ENCODE peak calls at places on chromosomes 1 and 21, in seven cellular contexts. One of them, this sample, is unnamed.

GRCh38 chr1:1540015-1540816 is at the start of gene TMEM240:
- DNase-seq in body of pancreas: peak; percentile 61
- DNase-seq in suprapubic skin: peak; percentile 86
- DNase-seq in Peyer's patch: peak; percentile 45
- DNase-seq in spleen: no peak
- DNase-seq in endothelial cell of umbilical vein: peak; percentile 73
- DNase-seq in transverse colon: peak; percentile 68
- DNase-seq in this sample: peak; percentile 85

GRCh38 chr1:199096601-199097000 is 457.8 kb downstream of the PTPRC start:
- DNase-seq in body of pancreas: no peak
- DNase-seq in suprapubic skin: no peak
- DNase-seq in Peyer's patch: no peak
- DNase-seq in spleen: no peak
- DNase-seq in endothelial cell of umbilical vein: no peak
- DNase-seq in transverse colon: no peak
- DNase-seq in this sample: no peak

GRCh38 chr1:24905355-24905978 is 24.6 kb downstream of the RUNX3 start:
- DNase-seq in body of pancreas: no peak
- DNase-seq in suprapubic skin: peak; percentile 51
- DNase-seq in Peyer's patch: peak; percentile 13
- DNase-seq in spleen: peak; percentile 69
- DNase-seq in endothelial cell of umbilical vein: no peak
- DNase-seq in transverse colon: peak; percentile 5
- DNase-seq in this sample: no peak

GRCh38 chr1:184212649-184213314 is 161.3 kb downstream of the TSEN15 start:
- DNase-seq in body of pancreas: no peak
- DNase-seq in suprapubic skin: no peak
- DNase-seq in Peyer's patch: no peak
- DNase-seq in spleen: no peak
- DNase-seq in endothelial cell of umbilical vein: no peak
- DNase-seq in transverse colon: no peak
- DNase-seq in this sample: peak; percentile 43

GRCh38 chr1:86779308-86780191 is 75.2 kb downstream of the SH3GLB1 start:
- DNase-seq in body of pancreas: no peak
- DNase-seq in suprapubic skin: no peak
- DNase-seq in Peyer's patch: no peak
- DNase-seq in spleen: no peak
- DNase-seq in endothelial cell of umbilical vein: peak; percentile 41
- DNase-seq in transverse colon: no peak
- DNase-seq in this sample: no peak

GRCh38 chr1:232334811-232335210 is 295.1 kb downstream of the SIPA1L2 start:
- DNase-seq in body of pancreas: no peak
- DNase-seq in suprapubic skin: no peak
- DNase-seq in Peyer's patch: no peak
- DNase-seq in spleen: no peak
- DNase-seq in endothelial cell of umbilical vein: no peak
- DNase-seq in transverse colon: no peak
- DNase-seq in this sample: no peak

GRCh38 chr1:54546651-54547348 is 1.2 kb upstream of the ACOT11 start:
- DNase-seq in body of pancreas: no peak
- DNase-seq in suprapubic skin: no peak
- DNase-seq in Peyer's patch: peak; percentile 8
- DNase-seq in spleen: no peak
- DNase-seq in endothelial cell of umbilical vein: no peak
- DNase-seq in transverse colon: no peak
- DNase-seq in this sample: no peak

GRCh38 chr1:16153110-16153998 is 2.5 kb downstream of the EPHA2 start:
- DNase-seq in body of pancreas: no peak
- DNase-seq in suprapubic skin: no peak
- DNase-seq in Peyer's patch: no peak
- DNase-seq in spleen: no peak
- DNase-seq in endothelial cell of umbilical vein: peak; percentile 42
- DNase-seq in transverse colon: no peak
- DNase-seq in this sample: no peak

GRCh38 chr21:28226563-28226962 is 766.1 kb downstream of the LTN1 start:
- DNase-seq in body of pancreas: no peak
- DNase-seq in suprapubic skin: no peak
- DNase-seq in Peyer's patch: no peak
- DNase-seq in spleen: no peak
- DNase-seq in endothelial cell of umbilical vein: no peak
- DNase-seq in transverse colon: no peak
- DNase-seq in this sample: no peak

GRCh38 chr1:166699613-166700012 is 139.7 kb upstream of the POGK start:
- DNase-seq in body of pancreas: no peak
- DNase-seq in suprapubic skin: no peak
- DNase-seq in Peyer's patch: no peak
- DNase-seq in spleen: no peak
- DNase-seq in endothelial cell of umbilical vein: no peak
- DNase-seq in transverse colon: no peak
- DNase-seq in this sample: no peak

DNA sequence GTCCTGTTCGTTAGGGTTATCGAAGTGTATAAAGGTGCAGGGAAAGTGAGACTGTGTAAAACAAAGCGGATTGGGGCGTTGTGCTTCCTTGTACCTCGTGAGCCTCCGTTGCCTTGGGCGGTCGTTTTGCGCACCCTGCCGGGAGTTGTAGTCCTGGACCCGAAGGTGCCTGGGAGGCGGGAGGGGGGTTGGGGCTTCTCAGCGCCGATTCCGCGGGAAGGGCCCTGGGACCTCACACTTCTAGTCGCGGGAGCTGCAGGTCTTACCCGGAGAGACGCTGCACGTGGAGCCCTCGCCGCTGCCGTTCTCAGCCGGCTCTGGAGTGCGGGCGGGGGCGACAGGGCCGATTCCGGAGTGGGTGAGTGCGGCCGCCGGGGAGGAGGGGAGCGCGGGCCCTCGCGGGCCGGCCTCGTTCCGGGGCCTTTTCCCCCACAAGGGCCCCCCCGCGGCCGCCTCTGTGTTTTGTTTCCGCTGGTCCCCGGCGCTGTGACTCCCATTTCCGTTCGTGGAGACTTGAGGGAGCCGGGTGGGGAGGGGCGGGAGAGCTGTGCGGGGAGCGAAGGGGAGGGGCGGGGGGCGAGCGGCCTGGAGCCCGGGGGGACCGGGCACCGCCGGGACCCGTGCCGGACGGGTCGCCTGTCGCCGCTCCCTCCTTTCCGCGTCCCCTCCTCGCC is 586 bp downstream of the GABPA start:
- DNase-seq in body of pancreas: peak; percentile 89
- DNase-seq in suprapubic skin: peak; percentile 96
- DNase-seq in Peyer's patch: peak; percentile 90
- DNase-seq in spleen: peak; percentile 97
- DNase-seq in endothelial cell of umbilical vein: peak; percentile 79
- DNase-seq in transverse colon: peak; percentile 93
- DNase-seq in this sample: peak; percentile 88
- TF ChIP-seq POLR2A in body of pancreas: no peak
- TF ChIP-seq POLR2A in suprapubic skin: peak; percentile 43
- TF ChIP-seq POLR2A in Peyer's patch: peak; percentile 16
- TF ChIP-seq POLR2A in spleen: peak; percentile 9
- TF ChIP-seq POLR2A in endothelial cell of umbilical vein: no peak
- TF ChIP-seq POLR2A in transverse colon: no peak
- TF ChIP-seq POLR2A in this sample: no peak

DNA sequence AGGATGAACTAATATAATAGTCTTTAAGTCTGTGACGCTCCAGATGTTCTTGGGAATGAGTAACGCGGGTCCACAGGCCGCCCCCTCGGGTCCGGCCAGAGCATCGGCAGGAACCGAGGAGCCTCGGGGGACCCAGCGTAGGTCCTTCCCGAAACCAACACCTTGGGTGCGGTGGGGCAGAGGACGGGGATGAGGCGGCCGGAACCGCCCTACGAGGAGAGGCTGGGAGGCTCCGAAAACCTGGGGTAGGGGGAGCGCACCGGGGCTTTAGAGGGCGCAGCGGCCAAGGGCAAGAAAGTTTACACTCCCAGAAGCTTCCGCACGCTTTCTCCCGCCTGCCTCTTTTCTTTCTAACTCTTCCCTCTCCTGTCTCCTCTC is 7.1 kb downstream of the DMRTA2 start:
- DNase-seq in body of pancreas: no peak
- DNase-seq in suprapubic skin: no peak
- DNase-seq in Peyer's patch: no peak
- DNase-seq in spleen: no peak
- DNase-seq in endothelial cell of umbilical vein: no peak
- DNase-seq in transverse colon: no peak
- DNase-seq in this sample: no peak
- H3K4me3 ChIP-seq in body of pancreas: no peak overlapping the region
- H3K4me3 ChIP-seq in suprapubic skin: peak overlapping the region; percentile 7
- H3K4me3 ChIP-seq in Peyer's patch: no peak overlapping the region
- H3K4me3 ChIP-seq in spleen: no peak overlapping the region
- H3K4me3 ChIP-seq in endothelial cell of umbilical vein: no peak overlapping the region
- H3K4me3 ChIP-seq in transverse colon: no peak overlapping the region
- H3K4me3 ChIP-seq in this sample: no peak overlapping the region

GRCh38 chr1:46180082-46180616 is 3.9 kb upstream of the P3R3URF start:
- DNase-seq in body of pancreas: peak; percentile 60
- DNase-seq in suprapubic skin: no peak
- DNase-seq in Peyer's patch: no peak
- DNase-seq in spleen: no peak
- DNase-seq in endothelial cell of umbilical vein: no peak
- DNase-seq in transverse colon: peak; percentile 92
- DNase-seq in this sample: no peak

GRCh38 chr1:46183926-46184557 is 7.8 kb upstream of the P3R3URF start:
- DNase-seq in body of pancreas: no peak
- DNase-seq in suprapubic skin: no peak
- DNase-seq in Peyer's patch: peak; percentile 32
- DNase-seq in spleen: no peak
- DNase-seq in endothelial cell of umbilical vein: no peak
- DNase-seq in transverse colon: no peak
- DNase-seq in this sample: no peak

GRCh38 chr1:46179138-46180081 is 3.1 kb upstream of the P3R3URF start:
- DNase-seq in body of pancreas: peak; percentile 85
- DNase-seq in suprapubic skin: peak; percentile 87
- DNase-seq in Peyer's patch: peak; percentile 78
- DNase-seq in spleen: no peak
- DNase-seq in endothelial cell of umbilical vein: peak; percentile 77
- DNase-seq in transverse colon: peak; percentile 88
- DNase-seq in this sample: peak; percentile 87

GRCh38 chr1:46183119-46183842 is 7.0 kb upstream of the P3R3URF start:
- DNase-seq in body of pancreas: peak; percentile 98
- DNase-seq in suprapubic skin: no peak
- DNase-seq in Peyer's patch: no peak
- DNase-seq in spleen: no peak
- DNase-seq in endothelial cell of umbilical vein: peak; percentile 97
- DNase-seq in transverse colon: peak; percentile 89
- DNase-seq in this sample: peak; percentile 46

DNA sequence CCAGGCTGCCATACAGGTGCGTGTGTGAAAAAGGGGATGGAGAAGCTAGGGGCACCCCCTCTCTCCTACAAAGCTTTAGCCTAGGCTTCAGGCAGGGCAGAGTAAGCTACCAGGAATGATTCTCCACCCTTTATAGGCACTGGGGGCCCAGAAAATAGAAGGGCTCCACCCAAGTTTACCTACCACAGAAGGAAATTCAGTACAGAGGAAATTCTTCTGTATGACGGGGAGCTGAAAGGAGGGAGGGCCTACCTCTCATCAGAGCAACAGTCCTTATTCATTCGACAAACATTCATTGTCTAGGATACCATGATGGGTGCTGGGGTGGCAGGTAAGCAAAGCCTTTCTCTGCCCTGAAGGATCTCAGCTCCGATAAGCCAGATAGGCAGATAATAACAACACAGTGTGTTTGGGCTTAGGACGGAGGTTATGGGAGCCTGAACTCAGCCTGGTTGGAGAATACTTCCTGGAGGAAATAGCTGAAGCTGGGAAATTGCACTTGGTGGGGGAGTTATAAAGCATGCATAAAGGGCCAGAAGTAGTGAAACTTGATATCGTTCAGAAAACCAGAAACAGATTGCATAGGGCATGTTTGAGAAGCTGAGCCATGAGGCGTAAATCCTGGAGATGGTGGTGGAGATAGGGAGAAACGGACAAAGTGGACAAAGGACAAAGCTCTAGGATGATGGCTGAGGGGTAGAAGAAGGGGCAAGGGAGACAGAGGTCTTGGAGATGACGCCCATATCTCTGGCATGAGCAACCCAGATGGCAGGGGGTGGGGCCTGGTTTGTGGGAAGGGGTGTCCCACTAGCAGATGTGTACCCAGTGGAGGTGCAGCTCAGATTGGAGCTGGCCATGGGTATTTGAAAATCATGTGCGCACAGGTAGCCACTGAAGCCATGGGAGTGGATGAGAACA is 5.3 kb upstream of the P3R3URF start:
- DNase-seq in body of pancreas: no peak
- DNase-seq in suprapubic skin: no peak
- DNase-seq in Peyer's patch: no peak
- DNase-seq in spleen: no peak
- DNase-seq in endothelial cell of umbilical vein: peak; percentile 80
- DNase-seq in transverse colon: peak; percentile 56
- DNase-seq in this sample: no peak
- H3K4me1 ChIP-seq in body of pancreas: peaks cover 25% of the 10 kb centered on the region
- H3K4me1 ChIP-seq in suprapubic skin: peaks cover 60% of the 10 kb centered on the region
- H3K4me1 ChIP-seq in Peyer's patch: no peaks in the 10 kb centered on the region
- H3K4me1 ChIP-seq in spleen: peaks cover 12% of the 10 kb centered on the region
- H3K4me1 ChIP-seq in endothelial cell of umbilical vein: peaks cover 27% of the 10 kb centered on the region
- H3K4me1 ChIP-seq in transverse colon: peaks cover 56% of the 10 kb centered on the region
- H3K4me1 ChIP-seq in this sample: no peaks in the 10 kb centered on the region

GRCh38 chr1:204461331-204462228 is 33.0 kb downstream of the PIK3C2B start:
- DNase-seq in body of pancreas: no peak
- DNase-seq in suprapubic skin: no peak
- DNase-seq in Peyer's patch: peak; percentile 83
- DNase-seq in spleen: peak; percentile 88
- DNase-seq in endothelial cell of umbilical vein: peak; percentile 94
- DNase-seq in transverse colon: no peak
- DNase-seq in this sample: no peak

GRCh38 chr1:204459706-204460105 is 34.9 kb downstream of the PIK3C2B start:
- DNase-seq in body of pancreas: no peak
- DNase-seq in suprapubic skin: no peak
- DNase-seq in Peyer's patch: no peak
- DNase-seq in spleen: peak; percentile 48
- DNase-seq in endothelial cell of umbilical vein: no peak
- DNase-seq in transverse colon: no peak
- DNase-seq in this sample: no peak

GRCh38 chr1:204462229-204462561 is 32.4 kb downstream of the PIK3C2B start:
- DNase-seq in body of pancreas: no peak
- DNase-seq in suprapubic skin: no peak
- DNase-seq in Peyer's patch: no peak
- DNase-seq in spleen: peak; percentile 38
- DNase-seq in endothelial cell of umbilical vein: no peak
- DNase-seq in transverse colon: no peak
- DNase-seq in this sample: no peak

GRCh38 chr1:204457665-204458064 is 36.9 kb downstream of the PIK3C2B start:
- DNase-seq in body of pancreas: no peak
- DNase-seq in suprapubic skin: no peak
- DNase-seq in Peyer's patch: no peak
- DNase-seq in spleen: peak; percentile 64
- DNase-seq in endothelial cell of umbilical vein: no peak
- DNase-seq in transverse colon: no peak
- DNase-seq in this sample: no peak

GRCh38 chr1:204460346-204460745 is 34.3 kb downstream of the PIK3C2B start:
- DNase-seq in body of pancreas: no peak
- DNase-seq in suprapubic skin: no peak
- DNase-seq in Peyer's patch: no peak
- DNase-seq in spleen: peak; percentile 65
- DNase-seq in endothelial cell of umbilical vein: no peak
- DNase-seq in transverse colon: no peak
- DNase-seq in this sample: no peak
- TF ChIP-seq POLR2A in body of pancreas: no peak
- TF ChIP-seq POLR2A in suprapubic skin: no peak
- TF ChIP-seq POLR2A in Peyer's patch: no peak
- TF ChIP-seq POLR2A in spleen: no peak
- TF ChIP-seq POLR2A in endothelial cell of umbilical vein: no peak
- TF ChIP-seq POLR2A in transverse colon: no peak
- TF ChIP-seq POLR2A in this sample: no peak

This sample was measured in uterus.